ENCODE peak calls at places on chromosomes 13 and 19, in four cellular contexts. One of them, this sample, is unnamed.
A peak's percentile ranks its signal among the peaks of the same experiment; 100 is the strongest.

GRCh38 chr19:1173845-1174809 is at the start of gene SBNO2:
- DNase-seq in T-cell: peak; percentile 84
- DNase-seq in AML-193: peak; percentile 68
- DNase-seq in activated gamma-delta T cell treated with anti-CD3 and anti-CD28 coated beads, Interleukin-2, amount 50 U/mL, for 16 hours: peak; percentile 83
- DNase-seq in this sample: peak; percentile 94

GRCh38 chr19:57512845-57513244 is 13.1 kb downstream of the ZNF773 start:
- DNase-seq in T-cell: peak; percentile 2
- DNase-seq in AML-193: no peak
- DNase-seq in activated gamma-delta T cell treated with anti-CD3 and anti-CD28 coated beads, Interleukin-2, amount 50 U/mL, for 16 hours: no peak
- DNase-seq in this sample: no peak

GRCh38 chr19:10430505-10431253 is 10.3 kb downstream of the PDE4A start:
- DNase-seq in T-cell: no peak
- DNase-seq in AML-193: no peak
- DNase-seq in activated gamma-delta T cell treated with anti-CD3 and anti-CD28 coated beads, Interleukin-2, amount 50 U/mL, for 16 hours: no peak
- DNase-seq in this sample: no peak

GRCh38 chr13:29688193-29688592 is 92.7 kb upstream of the SLC7A1 start:
- DNase-seq in T-cell: no peak
- DNase-seq in AML-193: no peak
- DNase-seq in activated gamma-delta T cell treated with anti-CD3 and anti-CD28 coated beads, Interleukin-2, amount 50 U/mL, for 16 hours: no peak
- DNase-seq in this sample: no peak

GRCh38 chr19:33640773-33641172 is 19.0 kb downstream of the CHST8 start:
- DNase-seq in T-cell: no peak
- DNase-seq in AML-193: no peak
- DNase-seq in activated gamma-delta T cell treated with anti-CD3 and anti-CD28 coated beads, Interleukin-2, amount 50 U/mL, for 16 hours: no peak
- DNase-seq in this sample: peak; percentile 56

GRCh38 chr19:16403151-16403977 is 68.4 kb downstream of the EPS15L1 start:
- DNase-seq in T-cell: no peak
- DNase-seq in AML-193: no peak
- DNase-seq in activated gamma-delta T cell treated with anti-CD3 and anti-CD28 coated beads, Interleukin-2, amount 50 U/mL, for 16 hours: no peak
- DNase-seq in this sample: no peak

GRCh38 chr19:3313199-3313575 is 53.2 kb upstream of the NFIC start:
- DNase-seq in T-cell: no peak
- DNase-seq in AML-193: no peak
- DNase-seq in activated gamma-delta T cell treated with anti-CD3 and anti-CD28 coated beads, Interleukin-2, amount 50 U/mL, for 16 hours: no peak
- DNase-seq in this sample: no peak

GRCh38 chr13:45472171-45472705 is 7.5 kb downstream of the COG3 start:
- DNase-seq in T-cell: no peak
- DNase-seq in AML-193: no peak
- DNase-seq in activated gamma-delta T cell treated with anti-CD3 and anti-CD28 coated beads, Interleukin-2, amount 50 U/mL, for 16 hours: no peak
- DNase-seq in this sample: no peak

GRCh38 chr13:99949657-99950413 is 21.7 kb downstream of the ZIC5 start:
- DNase-seq in T-cell: no peak
- DNase-seq in AML-193: no peak
- DNase-seq in activated gamma-delta T cell treated with anti-CD3 and anti-CD28 coated beads, Interleukin-2, amount 50 U/mL, for 16 hours: no peak
- DNase-seq in this sample: no peak

GRCh38 chr19:48554385-48555091 is 2.6 kb downstream of the SULT2B1 start:
- DNase-seq in T-cell: no peak
- DNase-seq in AML-193: no peak
- DNase-seq in activated gamma-delta T cell treated with anti-CD3 and anti-CD28 coated beads, Interleukin-2, amount 50 U/mL, for 16 hours: no peak
- DNase-seq in this sample: no peak

This sample was measured in natural killer cell treated with Interleukin-12 subunit alpha and Interleukin-12 subunit beta and Interleukin-15 and Interleukin-18, amount 100 ng/mL, for 72 hours.